ENCODE peak calls at places on chromosomes 4 and X, in five cellular contexts. One of them, this sample, is unnamed.

GRCh38 chr4:174277433-174277832 is 6.0 kb downstream of the FBXO8 start:
- DNase-seq in AG08395: no peak
- DNase-seq in fibroblast of the conjunctiva: no peak
- DNase-seq in NCI-H2029 treated with DMSO at 0.1 percent for 48 hours: no peak
- DNase-seq in iris pigment epithelial cell: no peak
- DNase-seq in this sample: no peak

GRCh38 chrX:107712231-107713204 is 63.1 kb downstream of the TSC22D3 start:
- DNase-seq in AG08395: no peak
- DNase-seq in iris pigment epithelial cell: peak; percentile 65
- DNase-seq in fibroblast of the conjunctiva: peak; percentile 26
- DNase-seq in NCI-H2029 treated with DMSO at 0.1 percent for 48 hours: no peak
- DNase-seq in this sample: no peak

GRCh38 chr4:142548491-142548890 is 297.6 kb downstream of the INPP4B start:
- DNase-seq in fibroblast of the conjunctiva: no peak
- DNase-seq in NCI-H2029 treated with DMSO at 0.1 percent for 48 hours: no peak
- DNase-seq in AG08395: no peak
- DNase-seq in iris pigment epithelial cell: no peak
- DNase-seq in this sample: no peak

GRCh38 chrX:134520860-134521390 is 61.0 kb downstream of the HPRT1 start:
- DNase-seq in iris pigment epithelial cell: peak; percentile 69
- DNase-seq in NCI-H2029 treated with DMSO at 0.1 percent for 48 hours: peak; percentile 8
- DNase-seq in AG08395: peak; percentile 69
- DNase-seq in fibroblast of the conjunctiva: peak; percentile 61
- DNase-seq in this sample: peak; percentile 49

GRCh38 chr4:107780665-107781064 is 44.1 kb upstream of the SGMS2 start:
- DNase-seq in AG08395: no peak
- DNase-seq in iris pigment epithelial cell: peak; percentile 8
- DNase-seq in NCI-H2029 treated with DMSO at 0.1 percent for 48 hours: no peak
- DNase-seq in fibroblast of the conjunctiva: no peak
- DNase-seq in this sample: no peak

GRCh38 chr4:93788712-93789111 is 39.8 kb upstream of the ATOH1 start:
- DNase-seq in NCI-H2029 treated with DMSO at 0.1 percent for 48 hours: no peak
- DNase-seq in fibroblast of the conjunctiva: no peak
- DNase-seq in iris pigment epithelial cell: peak; percentile 42
- DNase-seq in AG08395: peak; percentile 6
- DNase-seq in this sample: peak; percentile 26

GRCh38 chr4:186761281-186761897 is 37.7 kb upstream of the FAT1 start:
- DNase-seq in fibroblast of the conjunctiva: no peak
- DNase-seq in iris pigment epithelial cell: no peak
- DNase-seq in NCI-H2029 treated with DMSO at 0.1 percent for 48 hours: no peak
- DNase-seq in AG08395: no peak
- DNase-seq in this sample: no peak

GRCh38 chr4:40185830-40186664 is 10.8 kb upstream of the RHOH start:
- DNase-seq in fibroblast of the conjunctiva: no peak
- DNase-seq in AG08395: peak; percentile 43
- DNase-seq in NCI-H2029 treated with DMSO at 0.1 percent for 48 hours: no peak
- DNase-seq in iris pigment epithelial cell: peak; percentile 21
- DNase-seq in this sample: no peak

GRCh38 chr4:7844247-7844991 is 95.2 kb downstream of the AFAP1 start:
- DNase-seq in NCI-H2029 treated with DMSO at 0.1 percent for 48 hours: no peak
- DNase-seq in AG08395: peak; percentile 58
- DNase-seq in iris pigment epithelial cell: peak; percentile 96
- DNase-seq in fibroblast of the conjunctiva: peak; percentile 76
- DNase-seq in this sample: peak; percentile 28

GRCh38 chr4:161189286-161190134 is 974.3 kb downstream of the FSTL5 start:
- DNase-seq in fibroblast of the conjunctiva: no peak
- DNase-seq in iris pigment epithelial cell: peak; percentile 5
- DNase-seq in NCI-H2029 treated with DMSO at 0.1 percent for 48 hours: no peak
- DNase-seq in AG08395: no peak
- DNase-seq in this sample: no peak

GRCh38 chrX:154483325-154483724 is 3.1 kb downstream of the UBL4A start:
- DNase-seq in AG08395: no peak
- DNase-seq in fibroblast of the conjunctiva: no peak
- DNase-seq in NCI-H2029 treated with DMSO at 0.1 percent for 48 hours: no peak
- DNase-seq in iris pigment epithelial cell: no peak
- DNase-seq in this sample: no peak

GRCh38 chrX:8125566-8125965 is 45.5 kb downstream of the VCX2 start:
- DNase-seq in NCI-H2029 treated with DMSO at 0.1 percent for 48 hours: no peak
- DNase-seq in fibroblast of the conjunctiva: no peak
- DNase-seq in AG08395: no peak
- DNase-seq in iris pigment epithelial cell: no peak
- DNase-seq in this sample: no peak